ENCODE peak calls at places on chromosome 2, in five cellular contexts. Z, G, U, J and A are unnamed samples.

GRCh38 chr2:38892819-38893218 is 3.1 kb downstream of the ARHGEF33 start:
- DNase-seq in Z (no peak), G (no peak), U (no peak), J (no peak), A (no peak)

GRCh38 chr2:191114403-191114886 is 36.3 kb downstream of the STAT4 start:
- DNase-seq in Z (no peak), G (peak), U (no peak), J (peak), A (no peak)

GRCh38 chr2:221818569-221818968 is 246.5 kb upstream of the EPHA4 start:
- DNase-seq in Z (no peak), G (no peak), U (no peak), J (no peak), A (no peak)

GRCh38 chr2:120858764-120859525 is 123.3 kb downstream of the GLI2 start:
- DNase-seq in Z (no peak), G (no peak), U (no peak), J (no peak), A (no peak)

GRCh38 chr2:128361376-128362131 is 42.9 kb upstream of the HS6ST1 start:
- DNase-seq in Z (no peak), G (no peak), U (no peak), J (no peak), A (no peak)

GRCh38 chr2:85481818-85482777 is 56.9 kb upstream of the MAT2A start:
- DNase-seq in Z (no peak), G (no peak), U (no peak), J (no peak), A (no peak)

GRCh38 chr2:29186812-29187211 is 71.6 kb downstream of the CLIP4 start:
- DNase-seq in Z (no peak), G (no peak), U (no peak), J (no peak), A (no peak)

GRCh38 chr2:126657636-126658315 is 1.8 kb downstream of the GYPC start:
- DNase-seq in Z (no peak), G (peak), U (peak), J (peak), A (peak)

GRCh38 chr2:60453301-60453700 is 100.2 kb downstream of the BCL11A start:
- DNase-seq in Z (no peak), G (no peak), U (no peak), J (no peak), A (no peak)

GRCh38 chr2:219531639-219532377 is 11.8 kb downstream of the CHPF start:
- DNase-seq in Z (no peak), G (no peak), U (peak), J (no peak), A (no peak)

GRCh38 chr2:118832071-118832790 is 15.2 kb downstream of the EN1 start:
- DNase-seq in Z (no peak), G (no peak), U (no peak), J (no peak), A (no peak)

GRCh38 chr2:41445865-41446264 is 602.0 kb upstream of the PKDCC start:
- DNase-seq in Z (no peak), G (no peak), U (no peak), J (no peak), A (no peak)

GRCh38 chr2:51213826-51214225 is 181.9 kb upstream of the NRXN1 start:
- DNase-seq in Z (no peak), G (no peak), U (no peak), J (no peak), A (no peak)

GRCh38 chr2:151251012-151251411 is 10.7 kb downstream of the RBM43 start:
- DNase-seq in Z (no peak), G (no peak), U (no peak), J (no peak), A (peak)

GRCh38 chr2:20164734-20165242 is 60.1 kb downstream of the SDC1 start:
- DNase-seq in Z (no peak), G (no peak), U (no peak), J (no peak), A (no peak)

GRCh38 chr2:24565537-24565936 is 74.5 kb downstream of the NCOA1 start:
- DNase-seq in Z (no peak), G (no peak), U (no peak), J (no peak), A (no peak)

GRCh38 chr2:142140434-142140845 is 9.6 kb upstream of the LRP1B start:
- DNase-seq in Z (no peak), G (no peak), U (no peak), J (no peak), A (peak)

GRCh38 chr2:37168217-37168981 is 11.6 kb upstream of the EIF2AK2 start:
- DNase-seq in Z (no peak), G (no peak), U (no peak), J (no peak), A (peak)

GRCh38 chr2:6337123-6337830 is 528.4 kb downstream of the CMPK2 start:
- DNase-seq in Z (no peak), G (no peak), U (no peak), J (no peak), A (no peak)

GRCh38 chr2:139214806-139215205 is 434.6 kb upstream of the NXPH2 start:
- DNase-seq in Z (no peak), G (no peak), U (no peak), J (no peak), A (peak)

GRCh38 chr2:211014376-211014775 is 458.0 kb downstream of the CPS1 start:
- DNase-seq in Z (no peak), G (no peak), U (no peak), J (no peak), A (no peak)

GRCh38 chr2:69734040-69734611 is 7.8 kb upstream of the ANXA4 start:
- DNase-seq in Z (no peak), G (no peak), U (no peak), J (no peak), A (no peak)

GRCh38 chr2:187102381-187102780 is 253.4 kb upstream of the ZSWIM2 start:
- DNase-seq in Z (no peak), G (no peak), U (no peak), J (no peak), A (peak)

GRCh38 chr2:24926602-24927252 is 6.7 kb upstream of the ADCY3 start:
- DNase-seq in Z (no peak), G (no peak), U (peak), J (peak), A (no peak)

GRCh38 chr2:238493880-238494572 is 67.3 kb downstream of the ASB1 start:
- DNase-seq in Z (no peak), G (peak), U (no peak), J (no peak), A (no peak)

GRCh38 chr2:164606557-164606956 is 14.7 kb downstream of the GRB14 start:
- DNase-seq in Z (no peak), G (no peak), U (no peak), J (no peak), A (peak)

GRCh38 chr2:43086451-43087221 is 139.8 kb downstream of the ZFP36L2 start:
- DNase-seq in Z (no peak), G (no peak), U (peak), J (no peak), A (peak)